ENCODE peak calls at places on chromosomes 12 and 14, in eight cellular contexts. T is uterus, L is mammary epithelial cell, Z is AG04450, I is transverse colon, C is adipocyte, N is astrocyte of the spinal cord, V is upper lobe of left lung. E is an unnamed sample.

GRCh38 chr12:49094104-49094948 is at the start of gene DHH:
- DNase-seq in T (peak), L (no peak), Z (no peak), I (no peak), C (peak), N (no peak), V (peak), E (peak)

GRCh38 chr14:84343637-84344036 is 1186.3 kb upstream of the FLRT2 start:
- DNase-seq in T (no peak), L (no peak), Z (peak), I (no peak), C (peak), N (peak), V (no peak), E (peak)

GRCh38 chr14:91369628-91370445 is 47.8 kb downstream of the CCDC88C start:
- DNase-seq in T (no peak), L (peak), Z (no peak), I (no peak), C (peak), N (no peak), V (no peak), E (no peak)

GRCh38 chr12:49111206-49111605 is 559 bp upstream of the LMBR1L start:
- DNase-seq in T (no peak), L (no peak), Z (no peak), I (no peak), C (no peak), N (no peak), V (no peak), E (no peak)

GRCh38 chr14:101025131-101025530 is 121.6 kb upstream of the RTL1 start:
- DNase-seq in T (peak), L (no peak), Z (no peak), I (no peak), C (no peak), N (no peak), V (no peak), E (no peak)

GRCh38 chr12:28827841-28828240 is 321.2 kb upstream of the FAR2 start:
- DNase-seq in T (no peak), L (no peak), Z (no peak), I (no peak), C (no peak), N (no peak), V (no peak), E (no peak)

GRCh38 chr12:5505116-5505515 is 73.2 kb downstream of the NTF3 start:
- DNase-seq in T (no peak), L (no peak), Z (no peak), I (no peak), C (no peak), N (no peak), V (no peak), E (no peak)

GRCh38 chr12:11055306-11055705 is 6.8 kb downstream of the TAS2R46 start:
- DNase-seq in T (no peak), L (no peak), Z (no peak), I (no peak), C (no peak), N (no peak), V (no peak), E (no peak)

DNA sequence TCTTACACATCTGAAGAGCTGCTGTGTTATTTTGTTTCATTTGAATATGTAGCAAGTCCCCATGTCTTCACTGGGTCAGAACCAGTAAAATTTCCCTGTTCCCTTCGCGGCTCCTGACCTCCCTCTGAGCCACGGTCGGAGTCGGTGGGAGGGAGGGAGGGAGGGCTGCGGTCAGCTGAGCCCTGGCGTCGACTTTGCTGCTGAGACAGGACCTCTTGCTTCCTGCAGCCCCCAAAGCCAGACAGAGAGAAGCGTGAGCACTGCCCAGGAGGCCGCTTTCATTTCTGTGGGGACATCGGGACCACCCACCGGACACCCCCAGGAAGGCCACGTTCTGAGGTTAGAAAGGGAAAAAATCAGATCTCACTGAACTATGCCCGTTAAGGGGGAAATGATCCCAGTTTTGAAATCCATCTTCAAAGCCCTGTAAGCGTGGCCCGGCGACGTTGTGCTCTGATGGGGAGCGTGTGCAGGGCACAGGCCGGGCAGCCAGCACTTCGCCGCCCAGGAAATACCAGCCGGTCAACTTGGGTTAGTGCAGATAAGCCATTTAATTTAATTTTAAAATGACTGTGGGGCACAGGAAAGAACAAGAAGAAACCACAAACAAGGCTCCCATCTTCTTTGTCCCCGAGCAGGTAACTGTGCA is 42.1 kb downstream of the NOC4L start:
- DNase-seq in T (no peak), L (no peak), Z (no peak), I (no peak), C (no peak), N (no peak), V (no peak), E (no peak)
- H3K4me3 ChIP-seq in T (no peak), L (no peak), Z (no peak), I (no peak), C (no peak), N (no peak), V (peak), E (no peak)

DNA sequence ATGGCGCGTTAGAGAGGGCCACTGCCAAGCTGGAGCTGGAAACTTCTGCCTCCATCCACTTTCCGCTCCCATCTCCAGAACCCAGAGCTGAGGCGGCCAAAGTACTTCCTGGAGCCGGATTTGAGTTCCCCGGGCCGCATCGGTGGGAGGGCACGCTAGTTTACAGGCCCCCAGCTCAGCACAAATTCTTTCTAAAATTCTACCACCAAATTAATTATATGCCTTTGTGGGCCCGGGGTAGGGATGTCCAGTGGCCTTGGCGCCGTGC is 3.7 kb downstream of the RFX4 start:
- DNase-seq in T (no peak), L (no peak), Z (no peak), I (no peak), C (no peak), N (no peak), V (no peak), E (no peak)
- H3K4me3 ChIP-seq in T (no peak), L (no peak), Z (no peak), I (no peak), C (no peak), N (no peak), V (no peak), E (no peak)

GRCh38 chr14:89309670-89310177 is 107.3 kb downstream of the FOXN3 start:
- DNase-seq in T (no peak), L (no peak), Z (no peak), I (no peak), C (no peak), N (no peak), V (no peak), E (no peak)
- H3K4me3 ChIP-seq in T (no peak), L (no peak), Z (no peak), I (no peak), C (no peak), N (no peak), V (no peak), E (no peak)

GRCh38 chr14:26598081-26598671 is 343 bp upstream of the NOVA1 start:
- DNase-seq in T (peak), L (no peak), Z (peak), I (peak), C (peak), N (peak), V (peak), E (peak)

GRCh38 chr14:26595922-26596721 is 1.7 kb downstream of the NOVA1 start:
- DNase-seq in T (no peak), L (no peak), Z (no peak), I (no peak), C (peak), N (peak), V (no peak), E (peak)

GRCh38 chr14:26598672-26599131 is 869 bp upstream of the NOVA1 start:
- DNase-seq in T (no peak), L (no peak), Z (no peak), I (no peak), C (no peak), N (no peak), V (no peak), E (no peak)

GRCh38 chr14:26596722-26597030 is 1.2 kb downstream of the NOVA1 start:
- DNase-seq in T (peak), L (no peak), Z (no peak), I (peak), C (peak), N (no peak), V (no peak), E (peak)

GRCh38 chr14:26597136-26598080 is at the start of gene NOVA1:
- DNase-seq in T (peak), L (no peak), Z (no peak), I (peak), C (peak), N (peak), V (no peak), E (peak)
- H3K4me3 ChIP-seq in T (peak), L (peak), Z (peak), I (peak), C (peak), N (peak), V (peak), E (peak)

GRCh38 chr12:57230381-57231155 is 1.1 kb downstream of the SHMT2 start:
- DNase-seq in T (no peak), L (no peak), Z (no peak), I (no peak), C (no peak), N (no peak), V (no peak), E (no peak)
- H3K4me3 ChIP-seq in T (peak), L (peak), Z (peak), I (peak), C (peak), N (peak), V (peak), E (peak)

GRCh38 chr12:54292083-54292930 is 8.5 kb downstream of the NFE2 start:
- DNase-seq in T (no peak), L (no peak), Z (no peak), I (no peak), C (no peak), N (no peak), V (no peak), E (no peak)

GRCh38 chr12:54296393-54297121 is 4.3 kb downstream of the NFE2 start:
- DNase-seq in T (no peak), L (no peak), Z (no peak), I (no peak), C (no peak), N (no peak), V (no peak), E (no peak)

GRCh38 chr12:54294152-54294913 is 6.5 kb downstream of the NFE2 start:
- DNase-seq in T (peak), L (no peak), Z (no peak), I (peak), C (peak), N (no peak), V (peak), E (peak)

GRCh38 chr12:54294914-54295566 is 5.8 kb downstream of the NFE2 start:
- DNase-seq in T (no peak), L (no peak), Z (no peak), I (no peak), C (no peak), N (no peak), V (no peak), E (no peak)

DNA sequence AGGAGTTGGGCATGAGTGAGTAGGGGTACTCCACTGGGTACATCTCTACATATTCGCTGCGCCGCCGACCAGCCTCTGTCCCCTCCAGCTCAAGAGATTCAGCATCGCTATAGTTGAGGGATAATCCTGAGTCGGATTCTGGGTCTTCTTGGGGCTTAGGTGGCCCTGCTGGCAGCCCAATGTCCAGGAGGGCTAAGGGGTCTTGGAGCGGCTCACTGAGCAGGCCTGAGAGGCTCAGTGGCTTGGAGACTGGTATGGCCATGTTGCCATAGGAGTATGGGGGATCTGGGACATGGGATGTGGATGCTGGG is 7.9 kb downstream of the NFE2 start:
- DNase-seq in T (no peak), L (no peak), Z (no peak), I (no peak), C (no peak), N (no peak), V (no peak), E (no peak)
- H3K4me3 ChIP-seq in T (no peak), L (no peak), Z (no peak), I (no peak), C (no peak), N (no peak), V (no peak), E (no peak)

DNA sequence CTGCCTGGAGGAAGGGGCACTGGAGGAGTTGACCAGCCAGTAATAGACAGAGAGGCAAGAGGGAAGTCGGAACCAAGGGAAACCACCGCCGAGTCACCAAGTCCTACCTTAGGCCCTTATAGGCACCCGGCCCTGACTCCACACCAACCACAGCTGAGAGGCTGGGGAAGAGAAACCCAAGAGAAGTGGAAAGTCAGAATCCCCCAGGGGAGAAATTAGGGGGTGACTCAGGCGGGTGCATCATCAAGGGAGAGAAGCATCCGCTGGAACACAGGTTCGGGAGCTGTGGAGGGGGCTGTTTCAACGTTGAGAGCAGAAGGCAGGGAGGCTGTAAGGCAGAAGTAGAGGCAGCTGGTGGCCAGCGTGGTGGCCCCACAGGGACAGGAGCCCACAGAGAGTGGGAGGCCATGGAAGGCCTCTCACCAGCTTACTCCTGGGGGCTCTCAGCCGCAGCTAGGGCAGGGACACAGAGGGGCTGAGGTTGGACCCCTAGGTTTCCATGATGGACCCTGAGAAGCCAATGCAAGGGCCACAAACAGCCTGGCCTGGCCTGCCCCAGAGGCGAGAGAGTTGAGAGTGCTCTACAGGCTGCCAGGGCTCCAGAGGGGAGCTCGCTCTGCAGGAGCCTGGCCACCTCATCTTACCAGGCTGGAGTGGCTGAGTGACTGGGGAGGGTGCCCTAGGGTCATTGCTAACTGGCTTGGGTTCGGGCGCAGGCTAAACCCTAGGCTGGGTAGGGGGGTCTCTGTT is 1.4 kb upstream of the TRMT61A start:
- DNase-seq in T (peak), L (peak), Z (no peak), I (peak), C (no peak), N (no peak), V (no peak), E (no peak)
- H3K4me3 ChIP-seq in T (no peak), L (no peak), Z (no peak), I (peak), C (peak), N (no peak), V (peak), E (no peak)

E was measured in hepatocyte.